ENCODE peak calls at places on chromosomes 3 and 15, in ten cellular contexts. Y is RWPE2; N is bronchial epithelial cell; M is choroid plexus epithelial cell; J is endodermal cell; Q is heart left ventricle; P is CD8-positive, alpha-beta memory T cell; O is A549; T is H7; U is fibroblast of mammary gland. S is an unnamed sample.

GRCh38 chr3:34292605-34293300 is 494.3 kb downstream of the PDCD6IP start:
- DNase-seq in Y (no peak), N (no peak), P (no peak), J (no peak), Q (no peak), M (no peak), O (no peak), U (no peak), T (no peak), S (no peak)

GRCh38 chr15:68554716-68555347 is 24.0 kb upstream of the CORO2B start:
- DNase-seq in P (no peak), J (no peak), Q (no peak), M (no peak), N (no peak), U (no peak), O (no peak), T (no peak), Y (no peak), S (no peak)

GRCh38 chr3:194098036-194098871 is 37.7 kb upstream of the HES1 start:
- DNase-seq in P (no peak), O (no peak), Q (no peak), M (no peak), Y (no peak), U (no peak), J (no peak), N (no peak), T (no peak), S (peak; percentile 22)

GRCh38 chr3:153574445-153574844 is 412.4 kb downstream of the RAP2B start:
- DNase-seq in J (no peak), O (no peak), Q (no peak), T (no peak), U (no peak), N (no peak), P (no peak), Y (no peak), M (peak; percentile 34), S (no peak)

GRCh38 chr3:135908225-135908624 is 57.3 kb upstream of the PPP2R3A start:
- DNase-seq in J (peak; percentile 59), P (no peak), U (peak; percentile 55), M (no peak), Q (no peak), O (no peak), Y (peak; percentile 87), N (peak; percentile 89), T (no peak), S (no peak)

GRCh38 chr3:148466143-148466542 is 231.6 kb upstream of the AGTR1 start:
- DNase-seq in J (peak; percentile 50), T (no peak), P (no peak), Q (no peak), Y (no peak), N (no peak), O (no peak), U (peak; percentile 42), M (peak; percentile 28), S (no peak)

GRCh38 chr3:40745381-40746106 is 220.8 kb downstream of the ZNF621 start:
- DNase-seq in Y (no peak), N (no peak), P (no peak), T (no peak), M (no peak), O (no peak), U (peak; percentile 26), Q (no peak), J (no peak), S (no peak)

GRCh38 chr15:70269331-70269911 is 171.7 kb upstream of the TLE3 start:
- DNase-seq in U (no peak), Q (no peak), J (no peak), T (no peak), O (no peak), P (no peak), N (no peak), M (no peak), Y (no peak), S (no peak)

GRCh38 chr3:9099711-9100110 is 136.4 kb upstream of the RAD18 start:
- DNase-seq in Y (no peak), O (no peak), Q (no peak), N (no peak), U (no peak), J (peak; percentile 8), P (no peak), M (no peak), T (no peak), S (no peak)

GRCh38 chr3:37591130-37591865 is 270.4 kb upstream of the CTDSPL start:
- DNase-seq in U (no peak), T (no peak), P (no peak), M (no peak), O (no peak), Y (no peak), N (no peak), J (no peak), Q (no peak), S (no peak)

GRCh38 chr3:65439641-65440040 is 599.1 kb downstream of the MAGI1 start:
- DNase-seq in P (no peak), T (peak; percentile 33), Q (no peak), J (peak; percentile 87), U (peak; percentile 61), O (peak; percentile 7), N (peak; percentile 46), M (peak; percentile 85), Y (no peak), S (no peak)

GRCh38 chr3:12813967-12814366 is 17.5 kb downstream of the CAND2 start:
- DNase-seq in M (no peak), J (no peak), T (no peak), Y (no peak), N (no peak), Q (no peak), O (no peak), P (no peak), U (no peak), S (no peak)

GRCh38 chr3:66812126-66812525 is 186.0 kb upstream of the KBTBD8 start:
- DNase-seq in J (no peak), U (peak; percentile 64), P (no peak), N (peak; percentile 48), Y (no peak), T (no peak), Q (no peak), M (peak; percentile 46), O (no peak), S (no peak)

GRCh38 chr15:31446546-31446945 is 119.9 kb downstream of the KLF13 start:
- DNase-seq in P (no peak), Q (no peak), M (no peak), U (no peak), J (no peak), Y (no peak), N (peak; percentile 37), O (no peak), T (no peak), S (no peak)

GRCh38 chr3:28595364-28595763 is 246.7 kb upstream of the AZI2 start:
- DNase-seq in M (no peak), U (no peak), N (no peak), Y (no peak), Q (no peak), J (no peak), P (no peak), T (no peak), O (no peak), S (no peak)

GRCh38 chr3:28587723-28588122 is 239.1 kb upstream of the AZI2 start:
- DNase-seq in Q (no peak), N (no peak), Y (no peak), U (no peak), O (no peak), M (no peak), T (no peak), P (no peak), J (no peak), S (no peak)

GRCh38 chr3:28590851-28591250 is 242.2 kb upstream of the AZI2 start:
- DNase-seq in J (no peak), T (no peak), U (no peak), O (no peak), M (no peak), P (no peak), Q (no peak), Y (no peak), N (no peak), S (no peak)

GRCh38 chr3:28586325-28586724 is 237.7 kb upstream of the AZI2 start:
- DNase-seq in Y (no peak), J (no peak), U (no peak), M (no peak), O (no peak), N (peak; percentile 67), T (no peak), Q (no peak), P (no peak), S (no peak)

GRCh38 chr3:28590216-28590615 is 241.6 kb upstream of the AZI2 start:
- DNase-seq in T (no peak), O (no peak), P (no peak), J (no peak), Q (no peak), M (no peak), Y (no peak), N (no peak), U (no peak), S (no peak)
- H3K4me3 ChIP-seq in T (no peak overlapping the region), O (no peak overlapping the region), P (no peak overlapping the region), J (no peak overlapping the region), Q (no peak overlapping the region), M (no peak overlapping the region), Y (no peak overlapping the region), N (no peak overlapping the region), U (no peak overlapping the region), S (no peak overlapping the region)

DNA sequence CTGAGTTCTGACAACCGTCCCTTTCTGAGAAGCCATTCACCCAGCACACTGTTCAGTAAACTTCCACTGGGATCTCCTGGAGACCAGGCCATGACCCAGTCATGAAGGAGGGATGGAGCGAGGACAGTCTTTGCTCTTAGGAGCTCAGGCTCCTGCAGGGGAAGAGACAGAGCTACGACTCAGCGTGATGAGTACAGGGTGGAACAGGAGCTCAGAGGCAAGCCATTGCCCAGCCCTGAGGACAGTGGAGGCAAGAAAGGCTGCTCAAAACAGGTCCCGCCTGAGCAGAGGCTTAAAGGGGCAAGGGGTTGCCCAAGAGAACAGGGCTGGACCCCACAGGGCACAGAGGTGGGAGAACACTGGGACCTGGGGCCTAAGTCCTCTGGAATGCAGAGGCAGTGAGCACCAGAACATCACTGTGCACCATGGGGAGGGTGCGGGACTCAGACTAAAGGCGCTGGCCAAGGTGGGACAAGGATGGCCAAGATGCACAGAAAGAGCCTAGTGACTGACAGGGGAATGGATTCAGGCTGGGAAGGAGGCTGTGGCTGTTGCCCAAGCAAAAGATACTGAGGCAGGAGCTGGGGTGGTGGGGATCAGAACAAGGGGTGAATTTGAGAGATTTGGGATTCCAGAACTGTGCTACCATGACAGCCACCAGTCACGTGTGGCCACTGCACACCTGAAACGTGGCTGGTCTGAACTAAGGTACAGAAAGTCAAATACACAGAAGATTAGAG is 25.8 kb downstream of the TMEM43 start:
- DNase-seq in J (no peak), M (no peak), Q (no peak), T (no peak), N (no peak), U (no peak), Y (no peak), O (no peak), P (no peak), S (no peak)
- H3K4me3 ChIP-seq in J (no peak overlapping the region), M (no peak overlapping the region), Q (no peak overlapping the region), T (no peak overlapping the region), N (no peak overlapping the region), U (no peak overlapping the region), Y (no peak overlapping the region), O (no peak overlapping the region), P (no peak overlapping the region), S (no peak overlapping the region)

GRCh38 chr3:145134738-145135137 is 1026.2 kb downstream of the PLOD2 start:
- DNase-seq in T (peak; percentile 5), O (no peak), M (no peak), Y (no peak), Q (no peak), P (no peak), J (no peak), N (no peak), U (no peak), S (no peak)
- H3K4me3 ChIP-seq in T (no peak overlapping the region), O (no peak overlapping the region), M (no peak overlapping the region), Y (no peak overlapping the region), Q (no peak overlapping the region), P (no peak overlapping the region), J (no peak overlapping the region), N (no peak overlapping the region), U (no peak overlapping the region), S (no peak overlapping the region)

GRCh38 chr15:59249816-59250215 is 43.2 kb downstream of the LDHAL6B start:
- DNase-seq in Y (no peak), P (no peak), T (no peak), M (no peak), U (no peak), O (no peak), N (no peak), J (no peak), Q (no peak), S (no peak)
- H3K4me3 ChIP-seq in Y (no peak overlapping the region), P (no peak overlapping the region), T (no peak overlapping the region), M (no peak overlapping the region), U (no peak overlapping the region), O (no peak overlapping the region), N (no peak overlapping the region), J (no peak overlapping the region), Q (no peak overlapping the region), S (no peak overlapping the region)

S was measured in CD4-positive, CD25-positive, alpha-beta regulatory T cell.